ENCODE peak calls at places on chromosomes 2 and 18, in ten cellular contexts. O is skeletal muscle cell, D is mucosa of descending colon, T is HCT116, K is GM12864, Z is IMR-90, U is SK-N-SH, R is sigmoid colon, P is gastrocnemius medialis, J is kidney epithelial cell. B is an unnamed sample.

GRCh38 chr2:160252278-160252887 is 52.3 kb upstream of the ITGB6 start:
- DNase-seq in Z (peak; percentile 44), D (no peak), J (no peak), R (no peak), U (peak; percentile 51), T (peak; percentile 34), K (no peak), O (no peak), P (no peak), B (no peak)

GRCh38 chr2:8553643-8554042 is 128.2 kb upstream of the ID2 start:
- DNase-seq in D (no peak), P (no peak), Z (no peak), K (no peak), O (no peak), R (no peak), U (no peak), J (no peak), T (no peak), B (no peak)

GRCh38 chr2:30509716-30510115 is 62.7 kb downstream of the LCLAT1 start:
- DNase-seq in R (no peak), O (no peak), D (no peak), Z (no peak), J (no peak), U (no peak), P (no peak), K (no peak), T (no peak), B (no peak)

GRCh38 chr2:222297600-222297935 is 1.2 kb downstream of the PAX3 start:
- DNase-seq in P (no peak), U (no peak), O (no peak), Z (no peak), R (no peak), T (no peak), K (no peak), J (no peak), D (no peak), B (no peak)

GRCh38 chr2:101533611-101534601 is 59.0 kb upstream of the RFX8 start:
- DNase-seq in R (no peak), Z (no peak), T (no peak), K (no peak), U (no peak), J (no peak), P (no peak), O (no peak), D (no peak), B (no peak)

GRCh38 chr2:229997565-229997964 is 71.2 kb downstream of the SLC16A14 start:
- DNase-seq in J (no peak), P (no peak), Z (no peak), O (no peak), U (no peak), D (no peak), T (no peak), R (no peak), K (no peak), B (no peak)

GRCh38 chr2:237118025-237118424 is 32.3 kb downstream of the COPS8 start:
- DNase-seq in T (no peak), D (no peak), U (no peak), Z (peak; percentile 62), R (no peak), P (no peak), O (no peak), J (no peak), K (no peak), B (no peak)

GRCh38 chr2:65532318-65532717 is 99.9 kb upstream of the SPRED2 start:
- DNase-seq in P (no peak), Z (no peak), R (no peak), K (no peak), D (no peak), T (no peak), O (no peak), U (no peak), J (no peak), B (no peak)

GRCh38 chr18:54767094-54767493 is 61.2 kb upstream of the RAB27B start:
- DNase-seq in D (no peak), T (no peak), Z (no peak), K (no peak), U (no peak), P (no peak), R (no peak), J (no peak), O (no peak), B (no peak)

GRCh38 chr18:34352385-34353163 is 127.9 kb upstream of the NOL4 start:
- DNase-seq in R (no peak), J (no peak), T (no peak), D (no peak), Z (no peak), K (no peak), P (no peak), U (peak; percentile 26), O (no peak), B (no peak)

GRCh38 chr2:237868631-237869356 is 9.4 kb downstream of the RAMP1 start:
- DNase-seq in O (peak; percentile 62), T (no peak), K (no peak), P (no peak), J (no peak), Z (peak; percentile 63), U (no peak), R (peak; percentile 79), D (peak; percentile 15), B (no peak)

GRCh38 chr2:138087761-138088602 is 123.7 kb downstream of the HNMT start:
- DNase-seq in D (peak; percentile 50), J (no peak), Z (no peak), R (no peak), U (no peak), O (no peak), T (no peak), K (no peak), P (no peak), B (no peak)

GRCh38 chr2:19021100-19021476 is 337.3 kb downstream of the OSR1 start:
- DNase-seq in K (no peak), O (peak; percentile 90), R (no peak), D (no peak), U (no peak), T (peak; percentile 7), P (no peak), Z (peak; percentile 98), J (peak; percentile 39), B (no peak)

GRCh38 chr2:145752091-145752806 is 1232.3 kb upstream of the ZEB2 start:
- DNase-seq in T (peak; percentile 50), O (peak; percentile 97), P (no peak), Z (peak; percentile 89), R (no peak), J (no peak), U (peak; percentile 22), D (no peak), K (peak; percentile 27), B (no peak)

GRCh38 chr2:63497561-63497960 is 90.7 kb downstream of the WDPCP start:
- DNase-seq in P (no peak), D (no peak), T (no peak), R (no peak), U (no peak), J (no peak), K (no peak), O (no peak), Z (no peak), B (no peak)

GRCh38 chr2:108189316-108189715 is 50.5 kb upstream of the SULT1C3 start:
- DNase-seq in U (no peak), D (no peak), R (no peak), P (no peak), J (peak; percentile 44), Z (no peak), O (no peak), K (no peak), T (no peak), B (no peak)

GRCh38 chr2:238240761-238241711 is 1.2 kb upstream of the HES6 start:
- DNase-seq in O (peak; percentile 36), J (no peak), R (peak; percentile 78), K (no peak), D (peak; percentile 86), U (no peak), Z (no peak), T (peak; percentile 41), P (peak; percentile 83), B (peak; percentile 80)

DNA sequence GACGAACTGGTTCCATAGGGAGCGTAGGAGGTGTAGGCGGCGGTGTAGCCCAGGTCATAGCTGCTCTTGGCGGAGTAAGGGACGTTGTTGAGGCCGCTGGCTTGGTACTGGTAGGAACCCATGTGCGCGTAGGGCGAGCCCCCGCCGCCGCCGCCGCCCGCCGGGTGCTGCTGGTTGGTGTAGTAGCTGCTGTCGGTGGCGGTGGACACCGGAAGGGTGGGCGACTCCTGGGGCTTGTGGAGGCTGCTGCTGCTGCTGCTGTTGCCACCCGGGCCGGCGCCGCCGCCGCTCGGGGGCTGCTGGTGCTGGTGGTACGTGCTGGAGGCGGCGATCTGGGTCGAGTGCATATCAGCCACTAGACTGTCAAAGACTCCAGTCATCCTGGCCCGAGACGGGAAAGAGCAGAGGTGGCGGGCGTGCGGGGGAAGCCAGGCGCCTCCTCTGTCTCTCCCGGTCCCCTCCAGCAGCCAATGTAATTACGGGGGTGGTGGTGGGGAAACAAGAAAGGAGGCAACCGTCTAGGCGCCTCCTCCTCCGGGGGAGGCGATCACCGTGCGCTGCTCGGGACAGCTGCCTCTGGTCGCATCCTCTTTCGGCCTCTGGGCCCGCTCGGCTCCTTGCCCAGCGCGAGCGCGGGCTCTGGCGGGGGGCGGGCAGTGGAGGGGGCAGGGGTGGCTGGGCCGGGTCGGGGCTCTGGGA is 392 bp downstream of the DLX2 start:
- DNase-seq in D (peak; percentile 58), U (no peak), O (peak; percentile 59), P (no peak), R (peak; percentile 69), Z (peak; percentile 61), K (no peak), T (no peak), J (no peak), B (no peak)
- H3K4me3 ChIP-seq in D (no peak overlapping the region), U (peak overlapping the region; percentile 64), O (peak overlapping the region; percentile 63), P (peak overlapping the region; percentile 68), R (peak overlapping the region; percentile 46), Z (peak overlapping the region; percentile 54), K (peak overlapping the region; percentile 53), T (peak overlapping the region; percentile 60), J (peak overlapping the region; percentile 45), B (peak overlapping the region; percentile 55)

GRCh38 chr18:59268722-59269562 is 4.3 kb downstream of the RAX start:
- DNase-seq in R (no peak), U (peak; percentile 93), O (no peak), J (no peak), T (no peak), P (no peak), Z (no peak), K (no peak), D (peak; percentile 44), B (no peak)
- H3K4me3 ChIP-seq in R (peak overlapping the region; percentile 20), U (no peak overlapping the region), O (peak overlapping the region; percentile 25), J (no peak overlapping the region), T (peak overlapping the region; percentile 51), P (peak overlapping the region; percentile 31), Z (peak overlapping the region; percentile 25), K (no peak overlapping the region), D (no peak overlapping the region), B (peak overlapping the region; percentile 20)

DNA sequence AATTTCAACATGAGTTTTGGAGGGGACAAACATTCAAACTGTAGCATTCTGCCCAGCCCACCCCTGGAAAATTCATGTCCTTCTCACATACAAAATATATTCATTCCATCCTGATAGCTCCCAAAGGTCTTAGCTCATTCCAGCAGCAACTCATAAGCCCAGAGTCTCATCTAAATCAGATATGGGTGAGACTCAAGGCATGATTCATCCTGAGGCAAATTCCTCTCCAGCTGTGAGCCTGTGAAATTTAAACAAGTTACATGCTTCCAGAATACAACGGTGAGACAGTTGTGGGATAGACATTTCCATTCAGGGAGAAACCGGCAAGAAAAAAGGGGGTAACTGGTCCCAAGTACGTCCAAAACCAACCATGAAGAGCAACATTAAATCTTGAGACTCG is 43.5 kb upstream of the FAHD2A start:
- DNase-seq in O (no peak), U (no peak), K (no peak), R (no peak), T (no peak), J (no peak), P (no peak), Z (peak; percentile 73), D (no peak), B (no peak)
- H3K4me3 ChIP-seq in O (no peak overlapping the region), U (no peak overlapping the region), K (no peak overlapping the region), R (no peak overlapping the region), T (no peak overlapping the region), J (no peak overlapping the region), P (no peak overlapping the region), Z (no peak overlapping the region), D (no peak overlapping the region), B (no peak overlapping the region)

GRCh38 chr2:226187601-226188000 is 612.0 kb downstream of the IRS1 start:
- DNase-seq in O (peak; percentile 41), J (no peak), K (no peak), D (no peak), R (no peak), Z (peak; percentile 95), T (no peak), P (no peak), U (no peak), B (no peak)
- H3K4me3 ChIP-seq in O (no peak overlapping the region), J (no peak overlapping the region), K (no peak overlapping the region), D (no peak overlapping the region), R (no peak overlapping the region), Z (no peak overlapping the region), T (no peak overlapping the region), P (no peak overlapping the region), U (no peak overlapping the region), B (no peak overlapping the region)